ENCODE peak calls at places on chromosomes 11 and 22, in ten cellular contexts. M is GM13977, N is cardiac muscle cell, B is neural crest cell, P is iris pigment epithelial cell, D is amniotic epithelial cell, S is HTR-8/SVneo, I is nucleus accumbens, O is Calu3, K is neuronal stem cell. Z is an unnamed sample.

GRCh38 chr22:41401781-41402648 is 20.3 kb downstream of the TEF start:
- DNase-seq in M (no peak), N (peak; percentile 36), O (peak; percentile 85), P (peak; percentile 40), I (peak; percentile 83), B (no peak), K (no peak), D (peak; percentile 61), S (peak; percentile 62), Z (peak; percentile 84)

GRCh38 chr11:83166193-83166866 is 9.4 kb downstream of the PCF11 start:
- DNase-seq in D (no peak), O (no peak), P (no peak), B (no peak), M (no peak), N (no peak), S (no peak), I (no peak), K (no peak), Z (no peak)

GRCh38 chr11:12056112-12056511 is 47.7 kb upstream of the DKK3 start:
- DNase-seq in S (no peak), P (no peak), D (no peak), B (no peak), O (no peak), K (no peak), M (peak; percentile 1), N (no peak), I (no peak), Z (no peak)

GRCh38 chr11:72833792-72834501 is 19.7 kb downstream of the ATG16L2 start:
- DNase-seq in S (no peak), I (no peak), B (no peak), O (no peak), P (no peak), N (no peak), K (no peak), M (no peak), D (no peak), Z (no peak)

GRCh38 chr11:116692318-116693106 is 80.3 kb downstream of the BUD13 start:
- DNase-seq in K (no peak), N (no peak), S (no peak), D (no peak), P (no peak), I (no peak), M (no peak), O (no peak), B (no peak), Z (no peak)

GRCh38 chr11:93668171-93668570 is 6.7 kb downstream of the CEP295 start:
- DNase-seq in B (no peak), S (no peak), P (peak; percentile 17), I (no peak), N (no peak), K (no peak), D (peak; percentile 84), O (no peak), M (no peak), Z (no peak)

GRCh38 chr22:22516992-22517391 is 3.1 kb downstream of the ZNF280A start:
- DNase-seq in M (no peak), O (no peak), N (no peak), S (no peak), I (no peak), D (no peak), P (no peak), K (no peak), B (no peak), Z (no peak)

GRCh38 chr11:1782026-1782696 is 18.4 kb upstream of the CTSD start:
- DNase-seq in I (no peak), K (no peak), M (no peak), P (no peak), O (no peak), B (no peak), S (no peak), N (no peak), D (no peak), Z (no peak)

GRCh38 chr22:50577987-50578775 is at the start of gene CPT1B:
- DNase-seq in K (no peak), S (no peak), B (no peak), M (no peak), D (no peak), N (peak; percentile 53), P (no peak), O (no peak), I (no peak), Z (no peak)

GRCh38 chr22:44648821-44649566 is 53.0 kb upstream of the PRR5 start:
- DNase-seq in O (no peak), M (no peak), K (no peak), N (no peak), I (no peak), B (no peak), D (peak; percentile 86), P (peak; percentile 98), S (no peak), Z (peak; percentile 48)

GRCh38 chr11:128022007-128022368 is 565.4 kb downstream of the ETS1 start:
- DNase-seq in K (no peak), I (no peak), O (no peak), B (no peak), D (peak; percentile 30), S (no peak), P (peak; percentile 74), M (no peak), N (no peak), Z (no peak)

GRCh38 chr11:2186669-2187266 is 15.2 kb upstream of the TH start:
- DNase-seq in K (peak; percentile 54), I (no peak), S (peak; percentile 35), N (peak; percentile 79), B (peak; percentile 37), D (peak; percentile 15), M (no peak), P (peak; percentile 16), O (peak; percentile 69), Z (no peak)

GRCh38 chr11:30665067-30665466 is 78.9 kb upstream of the MPPED2 start:
- DNase-seq in S (no peak), K (no peak), M (no peak), I (no peak), P (no peak), O (no peak), N (no peak), D (no peak), B (no peak), Z (no peak)

GRCh38 chr22:48968201-48968959 is 859.3 kb downstream of the BRD1 start:
- DNase-seq in D (no peak), N (peak; percentile 7), M (no peak), K (no peak), O (no peak), P (no peak), B (no peak), I (no peak), S (no peak), Z (no peak)

GRCh38 chr11:85825590-85825989 is 14.6 kb upstream of the SYTL2 start:
- DNase-seq in O (no peak), K (no peak), N (no peak), I (no peak), M (no peak), P (no peak), S (no peak), D (no peak), B (no peak), Z (no peak)

GRCh38 chr11:133900176-133901105 is 55.1 kb upstream of the SPATA19 start:
- DNase-seq in O (no peak), B (no peak), K (no peak), N (no peak), P (no peak), D (no peak), M (no peak), I (no peak), S (no peak), Z (no peak)

GRCh38 chr11:6992026-6992425 is 28.1 kb downstream of the ZNF214 start:
- DNase-seq in P (peak; percentile 57), N (no peak), M (no peak), B (no peak), O (no peak), D (peak; percentile 8), K (no peak), S (no peak), I (no peak), Z (no peak)

GRCh38 chr11:102097175-102097574 is 13.1 kb upstream of the YAP1 start:
- DNase-seq in P (no peak), S (no peak), M (no peak), K (no peak), D (no peak), I (no peak), O (no peak), B (no peak), N (no peak), Z (no peak)

GRCh38 chr11:405323-405975 is 9.3 kb downstream of the SIGIRR start:
- DNase-seq in O (no peak), I (no peak), S (no peak), P (no peak), B (no peak), K (no peak), D (no peak), M (no peak), N (no peak), Z (peak; percentile 78)

GRCh38 chr11:119618208-119618909 is 110.6 kb downstream of the NECTIN1 start:
- DNase-seq in N (no peak), B (no peak), I (peak; percentile 82), D (no peak), M (no peak), S (no peak), O (no peak), P (no peak), K (peak; percentile 47), Z (no peak)

GRCh38 chr11:129115652-129116585 is 76.2 kb downstream of the ARHGAP32 start:
- DNase-seq in S (no peak), O (no peak), P (peak; percentile 68), K (no peak), M (no peak), B (no peak), D (peak; percentile 88), I (no peak), N (no peak), Z (no peak)

GRCh38 chr22:36284171-36284571 is 31.2 kb downstream of the APOL1 start:
- DNase-seq in M (no peak), D (no peak), I (no peak), K (no peak), N (no peak), O (no peak), S (no peak), P (no peak), B (no peak), Z (no peak)

GRCh38 chr11:22730319-22730718 is 63.9 kb downstream of the GAS2 start:
- DNase-seq in S (no peak), O (peak; percentile 14), P (no peak), B (no peak), M (peak; percentile 5), K (no peak), I (no peak), D (peak; percentile 5), N (peak; percentile 34), Z (no peak)

GRCh38 chr11:26121466-26121865 is 210.5 kb upstream of the ANO3 start:
- DNase-seq in N (no peak), P (no peak), B (no peak), K (no peak), D (no peak), M (no peak), O (no peak), S (no peak), I (no peak), Z (no peak)

GRCh38 chr11:68010058-68011041 is at the start of gene ALDH3B1:
- DNase-seq in S (peak; percentile 90), K (no peak), P (peak; percentile 80), O (peak; percentile 94), M (no peak), B (no peak), I (peak; percentile 67), D (peak; percentile 90), N (peak; percentile 17), Z (peak; percentile 98)

Z was measured in kidney.